ENCODE peak calls at places on chromosomes 3 and 15, in nine cellular contexts. T, H, B, V, G, P, L, O and Y are unnamed samples.
A peak's percentile ranks its signal among the peaks of the same experiment; 100 is the strongest.

GRCh38 chr15:77440378-77440999 is 19.8 kb downstream of the HMG20A start:
- DNase-seq in V (no peak), B (no peak), T (no peak), G (no peak), L (peak; percentile 52), H (peak; percentile 17), O (peak; percentile 82), P (no peak), Y (no peak)

GRCh38 chr3:190811775-190812480 is 50.6 kb downstream of the GMNC start:
- DNase-seq in P (no peak), G (no peak), T (no peak), O (peak; percentile 61), V (peak; percentile 19), B (no peak), H (peak; percentile 41), L (peak; percentile 24), Y (no peak)

GRCh38 chr3:121592856-121593702 is at the start of gene FBXO40:
- DNase-seq in O (no peak), T (peak; percentile 72), G (no peak), L (no peak), V (peak; percentile 79), P (no peak), B (no peak), H (no peak), Y (no peak)

GRCh38 chr15:44727462-44728231 is 8.7 kb upstream of the TRIM69 start:
- DNase-seq in T (no peak), H (no peak), L (no peak), V (no peak), O (no peak), B (no peak), G (no peak), P (no peak), Y (no peak)

GRCh38 chr3:19947549-19948071 is 713 bp downstream of the RAB5A start:
- DNase-seq in B (peak; percentile 42), T (no peak), G (peak; percentile 26), P (peak; percentile 70), H (peak; percentile 52), O (peak; percentile 54), V (peak; percentile 33), L (no peak), Y (peak; percentile 51)

GRCh38 chr3:101926594-101927105 is 77.3 kb downstream of the NFKBIZ start:
- DNase-seq in P (no peak), V (no peak), T (peak; percentile 36), B (no peak), O (no peak), H (no peak), L (no peak), G (no peak), Y (no peak)

GRCh38 chr3:150184426-150185071 is 213.9 kb upstream of the PFN2 start:
- DNase-seq in T (no peak), H (no peak), B (no peak), P (no peak), V (no peak), O (peak; percentile 42), L (no peak), G (no peak), Y (no peak)

GRCh38 chr15:65421360-65422215 is 1.2 kb downstream of the IGDCC4 start:
- DNase-seq in L (no peak), H (peak; percentile 40), O (no peak), B (no peak), G (no peak), T (no peak), V (no peak), P (peak; percentile 69), Y (no peak)

GRCh38 chr3:188343894-188344293 is 189.9 kb downstream of the LPP start:
- DNase-seq in L (no peak), V (no peak), B (no peak), P (no peak), H (no peak), O (no peak), G (no peak), T (no peak), Y (no peak)

GRCh38 chr3:141482250-141482937 is 4.4 kb upstream of the RASA2 start:
- DNase-seq in H (peak; percentile 59), P (no peak), L (peak; percentile 24), O (peak; percentile 90), T (no peak), B (no peak), V (no peak), G (no peak), Y (no peak)